ENCODE peak calls at places on chromosomes 6 and 20, in six cellular contexts. K is brain microvascular endothelial cell, O is right atrium auricular region, A is BE2C, E is mucosa of descending colon, X is endodermal cell. I is an unnamed sample. For H3K36me3, the result is how much of the 10 kb centered on the place peaks cover.

GRCh38 chr20:57938158-57939108 is 228.6 kb upstream of the PMEPA1 start:
- DNase-seq in A (no peak), O (no peak), X (peak), K (peak), E (no peak), I (peak)

GRCh38 chr20:41138527-41139226 is 1.3 kb downstream of the PLCG1 start:
- DNase-seq in A (no peak), O (no peak), E (peak), X (no peak), K (no peak), I (no peak)

GRCh38 chr6:147950623-147950987 is 392.0 kb upstream of the SASH1 start:
- DNase-seq in E (no peak), O (no peak), X (no peak), A (no peak), K (peak), I (no peak)

GRCh38 chr20:34985439-34986310 is 30.0 kb downstream of the MYH7B start:
- DNase-seq in E (peak), O (no peak), X (no peak), K (no peak), A (no peak), I (no peak)

GRCh38 chr6:159805418-159806020 is 5.4 kb downstream of the PNLDC1 start:
- DNase-seq in K (no peak), A (no peak), E (no peak), O (no peak), X (no peak), I (no peak)

GRCh38 chr20:47241345-47241781 is 115.1 kb downstream of the ZMYND8 start:
- DNase-seq in E (no peak), K (peak), X (no peak), A (no peak), O (no peak), I (no peak)

GRCh38 chr6:48311301-48311700 is 200.3 kb upstream of the PTCHD4 start:
- DNase-seq in O (no peak), E (no peak), A (no peak), X (no peak), K (no peak), I (no peak)

GRCh38 chr20:8156603-8157079 is 24.6 kb downstream of the PLCB1 start:
- DNase-seq in X (no peak), E (no peak), O (no peak), K (peak), A (no peak), I (no peak)

GRCh38 chr6:15739353-15739752 is 76.5 kb upstream of the DTNBP1 start:
- DNase-seq in E (no peak), X (no peak), K (no peak), O (no peak), A (no peak), I (no peak)

GRCh38 chr20:8153281-8153908 is 21.3 kb downstream of the PLCB1 start:
- DNase-seq in O (no peak), X (no peak), E (no peak), K (peak), A (no peak), I (no peak)

GRCh38 chr6:127342296-127342945 is 988 bp downstream of the ECHDC1 start:
- DNase-seq in E (no peak), O (no peak), K (peak), A (no peak), X (peak), I (peak)

GRCh38 chr20:33166533-33167113 is 1.3 kb upstream of the BPIFA2 start:
- DNase-seq in O (peak), X (no peak), K (no peak), E (no peak), A (no peak), I (no peak)

GRCh38 chr6:155315516-155315871 is 1.2 kb upstream of the TFB1M start:
- DNase-seq in X (no peak), O (no peak), A (no peak), K (no peak), E (no peak), I (no peak)
- H3K4me3 ChIP-seq in X (peak), O (peak), A (peak), K (peak), E (no peak), I (no peak)

GRCh38 chr20:25013478-25014380 is 21.2 kb upstream of the APMAP start:
- DNase-seq in X (peak), E (no peak), A (no peak), O (no peak), K (no peak), I (no peak)
- H3K36me3 ChIP-seq in X (under half), E (under half), A (under half), O (half or more), K (under half), I (under half)

GRCh38 chr20:4820833-4821518 is 99.3 kb downstream of the PRND start:
- DNase-seq in A (no peak), E (no peak), K (peak), X (peak), O (no peak), I (no peak)
- H3K4me3 ChIP-seq in A (no peak), E (no peak), K (no peak), X (no peak), O (no peak), I (no peak)

DNA sequence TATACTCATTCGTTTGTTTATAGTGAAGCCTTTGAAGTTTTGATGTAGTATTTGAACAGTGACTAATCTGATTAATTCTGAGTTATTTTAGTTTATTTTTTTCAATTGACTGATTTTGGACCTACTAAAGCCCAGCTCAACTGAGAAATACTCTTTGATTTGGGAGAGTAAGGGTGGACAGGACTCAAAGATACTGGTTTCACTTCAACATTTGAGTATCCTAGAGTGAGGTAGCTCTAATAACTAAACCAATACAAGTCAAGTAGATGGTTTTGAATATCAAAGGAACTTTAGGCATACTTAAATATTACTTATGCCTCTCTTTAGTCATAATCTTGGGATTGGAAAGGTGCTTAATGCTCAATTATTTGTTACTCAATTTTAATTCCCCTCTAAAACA is 65.6 kb downstream of the ZNF292 start:
- DNase-seq in K (no peak), X (no peak), A (no peak), O (no peak), E (no peak), I (no peak)
- H3K36me3 ChIP-seq in K (under half), X (half or more), A (half or more), O (under half), E (under half), I (under half)

DNA sequence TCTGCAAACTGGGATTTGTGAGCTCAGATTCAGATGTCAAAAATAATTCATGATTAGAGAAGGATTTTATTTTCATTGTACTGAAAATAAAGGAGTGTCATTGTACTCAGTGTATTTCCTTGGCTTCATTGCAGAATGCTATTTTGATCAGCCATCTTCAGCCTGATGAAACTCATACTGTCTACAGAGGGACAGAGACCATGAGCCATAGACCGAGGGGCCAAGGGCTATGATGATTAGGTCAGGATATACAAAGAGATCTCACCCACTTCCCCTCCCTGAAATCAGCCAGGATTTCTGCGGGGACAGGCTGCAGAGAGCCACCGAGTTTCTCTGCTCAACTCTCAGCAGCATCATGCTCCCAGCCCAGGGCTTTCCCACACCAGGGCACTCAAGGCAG is 47.0 kb downstream of the ALDH8A1 start:
- DNase-seq in A (no peak), O (no peak), K (no peak), E (no peak), X (no peak), I (no peak)
- H3K4me3 ChIP-seq in A (no peak), O (no peak), K (no peak), E (no peak), X (no peak), I (no peak)

DNA sequence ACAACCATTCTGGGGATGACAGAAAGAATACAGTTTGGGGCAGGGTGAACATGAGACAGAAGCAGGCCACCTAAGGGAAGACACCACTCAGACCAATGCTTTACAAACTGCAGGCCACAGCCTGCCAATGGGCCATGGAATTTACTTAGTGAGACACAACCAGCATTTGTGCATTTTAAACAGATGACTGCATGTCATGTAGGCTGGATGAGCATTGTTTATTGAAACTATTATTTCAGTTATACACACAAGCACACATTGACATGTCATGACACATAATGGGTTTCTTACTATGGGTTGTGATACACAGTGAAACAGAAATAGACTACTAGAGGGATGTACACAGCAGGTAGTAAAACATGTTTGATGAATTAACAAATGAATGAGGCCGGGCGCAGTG is 8.0 kb downstream of the PGM3 start:
- DNase-seq in X (no peak), O (no peak), E (no peak), A (no peak), K (no peak), I (no peak)
- H3K36me3 ChIP-seq in X (half or more), O (half or more), E (under half), A (half or more), K (half or more), I (under half)